ENCODE peak calls at places on chromosome 15, in nine cellular contexts. J is AG04450, P is HEK293T, M is T-helper 1 cell, U is NCI-H2029, I is OCI-LY7, E is MV-4-11, V is A549, O is lower leg skin. S is an unnamed sample.

GRCh38 chr15:34109775-34110663 is 8.1 kb downstream of the PGBD4 start:
- DNase-seq in P (peak), J (peak), U (no peak), V (peak), E (peak), O (no peak), M (no peak), I (peak), S (peak)

GRCh38 chr15:73560501-73561117 is 72.6 kb downstream of the NPTN start:
- DNase-seq in J (peak), O (no peak), U (peak), V (peak), M (no peak), I (peak), E (peak), P (peak), S (peak)

GRCh38 chr15:66763186-66764066 is 61.4 kb downstream of the SMAD6 start:
- DNase-seq in V (peak), O (peak), M (no peak), E (no peak), J (no peak), P (no peak), U (peak), I (no peak), S (no peak)

GRCh38 chr15:56869573-56869972 is 48.9 kb upstream of the TCF12 start:
- DNase-seq in J (no peak), P (no peak), I (peak), M (no peak), O (no peak), U (peak), V (peak), E (peak), S (no peak)

GRCh38 chr15:57122080-57122845 is 203.8 kb downstream of the TCF12 start:
- DNase-seq in U (no peak), M (no peak), I (no peak), V (no peak), J (no peak), O (no peak), P (no peak), E (peak), S (no peak)

GRCh38 chr15:98085003-98085639 is 124.6 kb downstream of the ARRDC4 start:
- DNase-seq in I (peak), M (no peak), J (peak), P (peak), E (peak), U (peak), O (peak), V (peak), S (peak)

GRCh38 chr15:88141490-88141889 is 115.0 kb downstream of the NTRK3 start:
- DNase-seq in I (no peak), E (no peak), O (no peak), J (no peak), U (no peak), P (no peak), V (no peak), M (no peak), S (no peak)

GRCh38 chr15:100279849-100280248 is 61.9 kb downstream of the ADAMTS17 start:
- DNase-seq in I (no peak), J (no peak), M (no peak), V (no peak), O (no peak), E (no peak), U (no peak), P (no peak), S (no peak)

GRCh38 chr15:74627766-74628165 is 12.1 kb downstream of the CLK3 start:
- DNase-seq in U (no peak), J (no peak), I (no peak), M (no peak), V (no peak), P (no peak), O (no peak), E (no peak), S (no peak)

GRCh38 chr15:25090073-25090733 is 135.4 kb downstream of the SNRPN start:
- DNase-seq in O (no peak), U (no peak), V (no peak), E (no peak), P (no peak), I (no peak), M (no peak), J (no peak), S (no peak)

GRCh38 chr15:33581032-33581431 is 270.3 kb downstream of the RYR3 start:
- DNase-seq in M (no peak), P (no peak), I (no peak), J (no peak), V (peak), O (no peak), E (no peak), U (no peak), S (no peak)

GRCh38 chr15:82177291-82178010 is 85.1 kb downstream of the EFL1 start:
- DNase-seq in U (no peak), I (no peak), E (peak), O (no peak), J (no peak), M (no peak), V (no peak), P (no peak), S (no peak)

GRCh38 chr15:91517491-91518200 is 335.9 kb upstream of the SLCO3A1 start:
- DNase-seq in V (no peak), E (peak), I (no peak), M (no peak), P (no peak), J (no peak), O (no peak), U (no peak), S (no peak)

GRCh38 chr15:84871428-84871985 is 13.0 kb upstream of the SLC28A1 start:
- DNase-seq in J (no peak), U (no peak), V (no peak), E (no peak), M (no peak), P (no peak), O (no peak), I (no peak), S (no peak)

GRCh38 chr15:63764912-63765311 is 68.8 kb downstream of the HERC1 start:
- DNase-seq in V (no peak), E (no peak), J (no peak), U (no peak), O (no peak), I (no peak), M (no peak), P (no peak), S (no peak)